ENCODE peak calls at places on chromosome 18, in four cellular contexts. Z, X, W and R are unnamed samples.

GRCh38 chr18:53657257-53657656 is 567.2 kb downstream of the MBD2 start:
- DNase-seq in X (no peak), W (no peak), Z (no peak), R (no peak)

GRCh38 chr18:23307567-23308295 is 145.4 kb upstream of the RIOK3 start:
- DNase-seq in W (no peak), X (no peak), Z (no peak), R (no peak)

GRCh38 chr18:35949903-35950627 is 22.4 kb upstream of the RMP24 start:
- DNase-seq in X (peak), W (peak), Z (peak), R (peak)

GRCh38 chr18:48913723-48914122 is 37.0 kb downstream of the SMAD7 start:
- DNase-seq in X (no peak), Z (no peak), W (peak), R (no peak)

GRCh38 chr18:70693196-70693595 is 404.4 kb downstream of the SOCS6 start:
- DNase-seq in W (no peak), Z (no peak), X (no peak), R (no peak)

GRCh38 chr18:11953113-11953512 is 28.2 kb upstream of the IMPA2 start:
- DNase-seq in W (no peak), Z (no peak), X (no peak), R (no peak)

GRCh38 chr18:43662657-43663056 is 385.4 kb upstream of the SYT4 start:
- DNase-seq in Z (no peak), W (no peak), X (no peak), R (no peak)

GRCh38 chr18:39935598-39935997 is 2019.4 kb upstream of the PIK3C3 start:
- DNase-seq in X (no peak), W (no peak), Z (no peak), R (no peak)

GRCh38 chr18:56353676-56354260 is 284.6 kb downstream of the TXNL1 start:
- DNase-seq in Z (no peak), W (no peak), X (no peak), R (no peak)

GRCh38 chr18:54388203-54389142 is 30.8 kb downstream of the C18orf54 start:
- DNase-seq in Z (no peak), W (peak), X (no peak), R (no peak)

GRCh38 chr18:62420513-62421209 is 95.6 kb downstream of the TNFRSF11A start:
- DNase-seq in W (no peak), X (peak), Z (peak), R (no peak)